ENCODE peak calls at places on chromosomes 12 and 14, in eight cellular contexts. One of them, this sample, is unnamed. For H3K9me3, the result is how much of the 10 kb centered on the place peaks cover.

GRCh38 chr12:116999066-116999465 is 88.3 kb downstream of the FBXW8 start:
- DNase-seq in cardiac muscle cell: no peak
- DNase-seq in uterus: no peak
- DNase-seq in CD8-positive, alpha-beta T cell: no peak
- DNase-seq in heart left ventricle: no peak
- DNase-seq in Panc1: no peak
- DNase-seq in left ventricle myocardium inferior: no peak
- DNase-seq in fibroblast of lung: no peak
- DNase-seq in this sample: no peak

GRCh38 chr12:50598321-50598862 is 93.6 kb downstream of the DIP2B start:
- DNase-seq in cardiac muscle cell: peak
- DNase-seq in uterus: no peak
- DNase-seq in CD8-positive, alpha-beta T cell: no peak
- DNase-seq in heart left ventricle: no peak
- DNase-seq in Panc1: no peak
- DNase-seq in left ventricle myocardium inferior: no peak
- DNase-seq in fibroblast of lung: peak
- DNase-seq in this sample: no peak

GRCh38 chr12:108214486-108214885 is 85.4 kb downstream of the WSCD2 start:
- DNase-seq in cardiac muscle cell: peak
- DNase-seq in uterus: no peak
- DNase-seq in CD8-positive, alpha-beta T cell: peak
- DNase-seq in heart left ventricle: no peak
- DNase-seq in Panc1: no peak
- DNase-seq in left ventricle myocardium inferior: peak
- DNase-seq in fibroblast of lung: peak
- DNase-seq in this sample: peak

GRCh38 chr12:122449317-122449716 is 26.8 kb upstream of the CLIP1 start:
- DNase-seq in cardiac muscle cell: peak
- DNase-seq in uterus: no peak
- DNase-seq in CD8-positive, alpha-beta T cell: no peak
- DNase-seq in heart left ventricle: no peak
- DNase-seq in Panc1: peak
- DNase-seq in left ventricle myocardium inferior: no peak
- DNase-seq in fibroblast of lung: peak
- DNase-seq in this sample: no peak

GRCh38 chr12:93242154-93242958 is 135.4 kb upstream of the NUDT4 start:
- DNase-seq in cardiac muscle cell: no peak
- DNase-seq in uterus: no peak
- DNase-seq in CD8-positive, alpha-beta T cell: no peak
- DNase-seq in heart left ventricle: no peak
- DNase-seq in Panc1: no peak
- DNase-seq in left ventricle myocardium inferior: no peak
- DNase-seq in fibroblast of lung: no peak
- DNase-seq in this sample: no peak

GRCh38 chr14:77498120-77498979 is at the start of gene ISM2:
- DNase-seq in cardiac muscle cell: peak
- DNase-seq in uterus: peak
- DNase-seq in CD8-positive, alpha-beta T cell: peak
- DNase-seq in heart left ventricle: no peak
- DNase-seq in Panc1: no peak
- DNase-seq in left ventricle myocardium inferior: peak
- DNase-seq in fibroblast of lung: peak
- DNase-seq in this sample: no peak

GRCh38 chr14:50972734-50973133 is 28.5 kb upstream of the PYGL start:
- DNase-seq in cardiac muscle cell: no peak
- DNase-seq in uterus: no peak
- DNase-seq in CD8-positive, alpha-beta T cell: no peak
- DNase-seq in heart left ventricle: no peak
- DNase-seq in Panc1: no peak
- DNase-seq in left ventricle myocardium inferior: no peak
- DNase-seq in fibroblast of lung: no peak
- DNase-seq in this sample: no peak

GRCh38 chr14:28763914-28764848 is 2.4 kb upstream of the FOXG1 start:
- DNase-seq in cardiac muscle cell: no peak
- DNase-seq in uterus: no peak
- DNase-seq in CD8-positive, alpha-beta T cell: no peak
- DNase-seq in heart left ventricle: no peak
- DNase-seq in Panc1: no peak
- DNase-seq in left ventricle myocardium inferior: no peak
- DNase-seq in fibroblast of lung: peak
- DNase-seq in this sample: no peak

GRCh38 chr14:105879503-105879866 is 353.1 kb downstream of the TMEM121 start:
- DNase-seq in cardiac muscle cell: no peak
- DNase-seq in uterus: peak
- DNase-seq in CD8-positive, alpha-beta T cell: no peak
- DNase-seq in heart left ventricle: peak
- DNase-seq in Panc1: no peak
- DNase-seq in left ventricle myocardium inferior: no peak
- DNase-seq in fibroblast of lung: no peak
- DNase-seq in this sample: no peak

GRCh38 chr14:105882626-105883025 is 356.2 kb downstream of the TMEM121 start:
- DNase-seq in cardiac muscle cell: no peak
- DNase-seq in uterus: peak
- DNase-seq in CD8-positive, alpha-beta T cell: peak
- DNase-seq in heart left ventricle: no peak
- DNase-seq in Panc1: no peak
- DNase-seq in left ventricle myocardium inferior: peak
- DNase-seq in fibroblast of lung: no peak
- DNase-seq in this sample: peak

GRCh38 chr14:105881021-105881930 is 354.9 kb downstream of the TMEM121 start:
- DNase-seq in cardiac muscle cell: no peak
- DNase-seq in uterus: peak
- DNase-seq in CD8-positive, alpha-beta T cell: peak
- DNase-seq in heart left ventricle: peak
- DNase-seq in Panc1: no peak
- DNase-seq in left ventricle myocardium inferior: peak
- DNase-seq in fibroblast of lung: no peak
- DNase-seq in this sample: peak

GRCh38 chr14:105879867-105880561 is 353.6 kb downstream of the TMEM121 start:
- DNase-seq in cardiac muscle cell: no peak
- DNase-seq in uterus: peak
- DNase-seq in CD8-positive, alpha-beta T cell: peak
- DNase-seq in heart left ventricle: peak
- DNase-seq in Panc1: no peak
- DNase-seq in left ventricle myocardium inferior: peak
- DNase-seq in fibroblast of lung: no peak
- DNase-seq in this sample: no peak

GRCh38 chr14:105880616-105881015 is 354.2 kb downstream of the TMEM121 start:
- DNase-seq in cardiac muscle cell: no peak
- DNase-seq in uterus: peak
- DNase-seq in CD8-positive, alpha-beta T cell: no peak
- DNase-seq in heart left ventricle: peak
- DNase-seq in Panc1: no peak
- DNase-seq in left ventricle myocardium inferior: no peak
- DNase-seq in fibroblast of lung: no peak
- DNase-seq in this sample: peak
- H3K9me3 ChIP-seq in cardiac muscle cell: under half
- H3K9me3 ChIP-seq in uterus: under half
- H3K9me3 ChIP-seq in CD8-positive, alpha-beta T cell: under half
- H3K9me3 ChIP-seq in heart left ventricle: under half
- H3K9me3 ChIP-seq in Panc1: under half
- H3K9me3 ChIP-seq in left ventricle myocardium inferior: under half
- H3K9me3 ChIP-seq in fibroblast of lung: under half
- H3K9me3 ChIP-seq in this sample: under half

GRCh38 chr12:115914122-115914521 is 363.4 kb downstream of the MED13L start:
- DNase-seq in cardiac muscle cell: no peak
- DNase-seq in uterus: no peak
- DNase-seq in CD8-positive, alpha-beta T cell: no peak
- DNase-seq in heart left ventricle: no peak
- DNase-seq in Panc1: no peak
- DNase-seq in left ventricle myocardium inferior: no peak
- DNase-seq in fibroblast of lung: no peak
- DNase-seq in this sample: no peak

GRCh38 chr12:115920395-115921183 is 356.9 kb downstream of the MED13L start:
- DNase-seq in cardiac muscle cell: no peak
- DNase-seq in uterus: no peak
- DNase-seq in CD8-positive, alpha-beta T cell: no peak
- DNase-seq in heart left ventricle: no peak
- DNase-seq in Panc1: no peak
- DNase-seq in left ventricle myocardium inferior: no peak
- DNase-seq in fibroblast of lung: peak
- DNase-seq in this sample: no peak

GRCh38 chr12:115918763-115919162 is 358.7 kb downstream of the MED13L start:
- DNase-seq in cardiac muscle cell: no peak
- DNase-seq in uterus: no peak
- DNase-seq in CD8-positive, alpha-beta T cell: no peak
- DNase-seq in heart left ventricle: no peak
- DNase-seq in Panc1: no peak
- DNase-seq in left ventricle myocardium inferior: no peak
- DNase-seq in fibroblast of lung: no peak
- DNase-seq in this sample: no peak

GRCh38 chr12:115912440-115912839 is 365.1 kb downstream of the MED13L start:
- DNase-seq in cardiac muscle cell: no peak
- DNase-seq in uterus: no peak
- DNase-seq in CD8-positive, alpha-beta T cell: no peak
- DNase-seq in heart left ventricle: no peak
- DNase-seq in Panc1: no peak
- DNase-seq in left ventricle myocardium inferior: no peak
- DNase-seq in fibroblast of lung: no peak
- DNase-seq in this sample: no peak

DNA sequence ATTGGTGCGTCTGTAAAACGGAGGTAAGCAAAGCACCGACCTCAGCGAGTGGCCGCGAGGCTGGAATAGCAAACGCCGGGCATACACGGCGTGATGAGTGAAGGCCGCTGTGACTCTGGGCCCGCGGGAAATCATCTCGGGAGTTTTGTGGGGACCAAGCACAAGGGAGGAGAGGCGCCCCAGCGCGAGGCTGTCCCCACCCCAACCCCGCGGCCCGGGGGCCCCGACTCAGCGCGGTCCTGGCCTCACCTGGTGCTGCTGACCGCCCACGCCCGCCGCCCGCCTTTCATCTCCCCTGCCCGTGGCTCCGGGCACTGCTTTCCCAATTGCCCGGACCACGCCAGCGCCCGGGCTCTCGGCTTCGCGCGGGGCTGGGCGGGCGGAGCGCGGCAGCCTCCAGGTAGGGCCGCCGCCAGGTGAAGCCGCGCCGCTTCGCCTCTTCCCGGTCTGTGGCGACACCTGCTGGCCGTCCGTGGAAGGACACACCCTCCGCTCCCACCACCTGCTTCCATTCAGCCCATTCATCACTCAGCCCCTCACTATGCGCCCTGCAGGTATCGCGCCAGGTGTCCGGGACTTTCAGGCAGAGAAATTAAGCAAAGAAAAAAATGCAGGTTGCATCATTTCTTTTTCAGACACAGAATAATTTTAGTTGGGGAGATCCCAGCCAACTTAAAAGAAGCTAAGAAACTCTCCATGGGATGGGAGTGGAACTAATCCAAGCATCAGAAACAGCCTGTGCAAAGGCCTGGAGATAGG is 360.4 kb downstream of the MED13L start:
- DNase-seq in cardiac muscle cell: peak
- DNase-seq in uterus: peak
- DNase-seq in CD8-positive, alpha-beta T cell: peak
- DNase-seq in heart left ventricle: peak
- DNase-seq in Panc1: peak
- DNase-seq in left ventricle myocardium inferior: peak
- DNase-seq in fibroblast of lung: no peak
- DNase-seq in this sample: peak
- H3K4me3 ChIP-seq in cardiac muscle cell: peak
- H3K4me3 ChIP-seq in uterus: no peak
- H3K4me3 ChIP-seq in CD8-positive, alpha-beta T cell: no peak
- H3K4me3 ChIP-seq in heart left ventricle: no peak
- H3K4me3 ChIP-seq in Panc1: peak
- H3K4me3 ChIP-seq in left ventricle myocardium inferior: peak
- H3K4me3 ChIP-seq in fibroblast of lung: no peak
- H3K4me3 ChIP-seq in this sample: no peak

GRCh38 chr14:85536835-85537195 is 6.9 kb downstream of the FLRT2 start:
- DNase-seq in cardiac muscle cell: peak
- DNase-seq in uterus: no peak
- DNase-seq in CD8-positive, alpha-beta T cell: no peak
- DNase-seq in heart left ventricle: no peak
- DNase-seq in Panc1: no peak
- DNase-seq in left ventricle myocardium inferior: no peak
- DNase-seq in fibroblast of lung: no peak
- DNase-seq in this sample: no peak

GRCh38 chr14:85537526-85537925 is 7.6 kb downstream of the FLRT2 start:
- DNase-seq in cardiac muscle cell: no peak
- DNase-seq in uterus: no peak
- DNase-seq in CD8-positive, alpha-beta T cell: no peak
- DNase-seq in heart left ventricle: no peak
- DNase-seq in Panc1: no peak
- DNase-seq in left ventricle myocardium inferior: no peak
- DNase-seq in fibroblast of lung: no peak
- DNase-seq in this sample: no peak

GRCh38 chr14:85534914-85535313 is 5.0 kb downstream of the FLRT2 start:
- DNase-seq in cardiac muscle cell: peak
- DNase-seq in uterus: no peak
- DNase-seq in CD8-positive, alpha-beta T cell: no peak
- DNase-seq in heart left ventricle: no peak
- DNase-seq in Panc1: no peak
- DNase-seq in left ventricle myocardium inferior: no peak
- DNase-seq in fibroblast of lung: no peak
- DNase-seq in this sample: no peak

GRCh38 chr14:85535316-85535715 is 5.4 kb downstream of the FLRT2 start:
- DNase-seq in cardiac muscle cell: peak
- DNase-seq in uterus: no peak
- DNase-seq in CD8-positive, alpha-beta T cell: no peak
- DNase-seq in heart left ventricle: no peak
- DNase-seq in Panc1: no peak
- DNase-seq in left ventricle myocardium inferior: no peak
- DNase-seq in fibroblast of lung: no peak
- DNase-seq in this sample: no peak

DNA sequence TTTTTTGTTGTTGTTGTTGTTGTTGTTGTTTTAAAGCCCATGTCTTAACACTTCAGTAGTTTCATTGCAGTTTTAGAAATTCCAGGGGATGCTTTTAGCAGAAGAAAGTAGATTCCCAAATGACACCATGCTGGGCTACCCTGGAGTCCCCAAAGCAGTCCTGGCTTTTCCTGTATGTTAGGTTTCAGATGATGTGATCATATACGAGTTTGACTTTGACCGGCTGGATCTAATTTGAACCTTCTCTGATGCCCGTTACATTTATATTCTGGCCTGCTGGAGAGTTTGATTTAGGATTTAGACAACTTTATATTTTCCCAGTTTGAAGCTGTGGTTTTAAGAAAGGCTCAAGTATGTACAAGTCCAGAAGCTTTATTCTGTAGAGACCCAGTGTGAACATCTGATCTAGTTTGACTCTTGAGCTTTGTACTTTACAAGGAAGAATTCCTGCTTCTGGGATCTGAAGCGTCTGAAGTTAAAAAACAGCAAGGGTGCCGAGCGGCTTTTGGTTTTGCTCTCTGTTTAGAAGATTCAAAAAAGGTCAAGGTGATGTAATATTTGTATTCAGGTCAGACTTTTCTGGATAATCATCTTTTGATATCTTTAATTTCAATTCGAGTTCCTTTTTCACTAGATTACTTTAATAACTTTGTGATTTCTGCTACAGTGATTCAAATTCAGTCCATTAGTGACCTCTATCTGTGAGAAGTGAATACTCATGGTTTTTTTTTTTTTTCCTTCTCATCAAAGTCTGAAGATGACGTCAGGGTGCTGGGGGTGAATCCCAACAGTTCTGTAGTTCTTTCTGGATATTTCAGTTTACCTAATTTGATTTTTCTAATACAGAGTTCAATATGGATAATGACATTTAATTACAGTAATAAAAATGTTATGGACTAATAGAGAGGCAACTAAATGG is 6.2 kb downstream of the FLRT2 start:
- DNase-seq in cardiac muscle cell: peak
- DNase-seq in uterus: no peak
- DNase-seq in CD8-positive, alpha-beta T cell: no peak
- DNase-seq in heart left ventricle: no peak
- DNase-seq in Panc1: no peak
- DNase-seq in left ventricle myocardium inferior: no peak
- DNase-seq in fibroblast of lung: peak
- DNase-seq in this sample: no peak
- TF ChIP-seq CTCF in cardiac muscle cell: peak
- TF ChIP-seq CTCF in uterus: peak
- TF ChIP-seq CTCF in CD8-positive, alpha-beta T cell: no peak
- TF ChIP-seq CTCF in heart left ventricle: peak
- TF ChIP-seq CTCF in Panc1: peak
- TF ChIP-seq CTCF in left ventricle myocardium inferior: peak
- TF ChIP-seq CTCF in fibroblast of lung: peak
- TF ChIP-seq CTCF in this sample: peak

GRCh38 chr12:34371050-34371449 is 348.8 kb downstream of the ALG10 start:
- DNase-seq in cardiac muscle cell: no peak
- DNase-seq in uterus: no peak
- DNase-seq in CD8-positive, alpha-beta T cell: no peak
- DNase-seq in heart left ventricle: no peak
- DNase-seq in Panc1: no peak
- DNase-seq in left ventricle myocardium inferior: no peak
- DNase-seq in fibroblast of lung: no peak
- DNase-seq in this sample: no peak

GRCh38 chr12:34373926-34374325 is 351.6 kb downstream of the ALG10 start:
- DNase-seq in cardiac muscle cell: no peak
- DNase-seq in uterus: no peak
- DNase-seq in CD8-positive, alpha-beta T cell: no peak
- DNase-seq in heart left ventricle: no peak
- DNase-seq in Panc1: no peak
- DNase-seq in left ventricle myocardium inferior: no peak
- DNase-seq in fibroblast of lung: no peak
- DNase-seq in this sample: no peak

GRCh38 chr12:34368079-34368478 is 345.8 kb downstream of the ALG10 start:
- DNase-seq in cardiac muscle cell: no peak
- DNase-seq in uterus: no peak
- DNase-seq in CD8-positive, alpha-beta T cell: no peak
- DNase-seq in heart left ventricle: no peak
- DNase-seq in Panc1: no peak
- DNase-seq in left ventricle myocardium inferior: no peak
- DNase-seq in fibroblast of lung: no peak
- DNase-seq in this sample: no peak

GRCh38 chr12:34376133-34376799 is 354.0 kb downstream of the ALG10 start:
- DNase-seq in cardiac muscle cell: no peak
- DNase-seq in uterus: no peak
- DNase-seq in CD8-positive, alpha-beta T cell: no peak
- DNase-seq in heart left ventricle: no peak
- DNase-seq in Panc1: no peak
- DNase-seq in left ventricle myocardium inferior: no peak
- DNase-seq in fibroblast of lung: no peak
- DNase-seq in this sample: no peak

GRCh38 chr12:34372003-34372402 is 349.7 kb downstream of the ALG10 start:
- DNase-seq in cardiac muscle cell: no peak
- DNase-seq in uterus: no peak
- DNase-seq in CD8-positive, alpha-beta T cell: no peak
- DNase-seq in heart left ventricle: no peak
- DNase-seq in Panc1: no peak
- DNase-seq in left ventricle myocardium inferior: no peak
- DNase-seq in fibroblast of lung: no peak
- DNase-seq in this sample: no peak
- H3K9me3 ChIP-seq in cardiac muscle cell: under half
- H3K9me3 ChIP-seq in uterus: under half
- H3K9me3 ChIP-seq in CD8-positive, alpha-beta T cell: under half
- H3K9me3 ChIP-seq in heart left ventricle: under half
- H3K9me3 ChIP-seq in Panc1: under half
- H3K9me3 ChIP-seq in left ventricle myocardium inferior: half or more
- H3K9me3 ChIP-seq in fibroblast of lung: under half
- H3K9me3 ChIP-seq in this sample: under half